ENCODE peak calls at places on chromosomes 11 and 22, in five cellular contexts. E, M, T, C and D are unnamed samples.

GRCh38 chr22:33083212-33083611 is 25.0 kb upstream of the SYN3 start:
- DNase-seq in E (no peak), M (no peak), T (no peak), C (no peak), D (no peak)

GRCh38 chr11:92123540-92123939 is 101.1 kb upstream of the FAT3 start:
- DNase-seq in E (no peak), M (no peak), T (no peak), C (peak; percentile 36), D (no peak)

GRCh38 chr22:40567106-40567505 is 69.4 kb downstream of the MRTFA start:
- DNase-seq in E (no peak), M (no peak), T (no peak), C (no peak), D (no peak)

GRCh38 chr22:46571642-46572250 is 34.3 kb upstream of the CELSR1 start:
- DNase-seq in E (peak; percentile 42), M (no peak), T (no peak), C (no peak), D (no peak)

GRCh38 chr22:28345304-28345703 is 334.3 kb downstream of the TTC28 start:
- DNase-seq in E (no peak), M (no peak), T (no peak), C (no peak), D (peak; percentile 9)

GRCh38 chr11:64887757-64888405 is 9.5 kb upstream of the EHD1 start:
- DNase-seq in E (peak; percentile 88), M (peak; percentile 88), T (peak; percentile 82), C (peak; percentile 62), D (peak; percentile 64)

GRCh38 chr11:127074151-127074761 is 73.7 kb upstream of the KIRREL3 start:
- DNase-seq in E (no peak), M (no peak), T (no peak), C (no peak), D (no peak)

GRCh38 chr11:83292709-83293435 is 6.7 kb upstream of the CCDC90B start:
- DNase-seq in E (no peak), M (no peak), T (peak; percentile 35), C (peak; percentile 46), D (peak; percentile 41)

GRCh38 chr22:19761500-19762314 is 1.1 kb downstream of the TBX1 start:
- DNase-seq in E (no peak), M (no peak), T (no peak), C (no peak), D (no peak)

GRCh38 chr22:46473021-46473779 is 64.2 kb downstream of the CELSR1 start:
- DNase-seq in E (no peak), M (no peak), T (no peak), C (no peak), D (no peak)

GRCh38 chr11:130796828-130797227 is 119.5 kb downstream of the SNX19 start:
- DNase-seq in E (no peak), M (no peak), T (no peak), C (no peak), D (no peak)

GRCh38 chr22:20762233-20762796 is 11.6 kb upstream of the SERPIND1 start:
- DNase-seq in E (no peak), M (no peak), T (no peak), C (no peak), D (no peak)

GRCh38 chr11:5597953-5598352 is 1.5 kb downstream of the TRIM6 start:
- DNase-seq in E (no peak), M (no peak), T (no peak), C (no peak), D (no peak)

DNA sequence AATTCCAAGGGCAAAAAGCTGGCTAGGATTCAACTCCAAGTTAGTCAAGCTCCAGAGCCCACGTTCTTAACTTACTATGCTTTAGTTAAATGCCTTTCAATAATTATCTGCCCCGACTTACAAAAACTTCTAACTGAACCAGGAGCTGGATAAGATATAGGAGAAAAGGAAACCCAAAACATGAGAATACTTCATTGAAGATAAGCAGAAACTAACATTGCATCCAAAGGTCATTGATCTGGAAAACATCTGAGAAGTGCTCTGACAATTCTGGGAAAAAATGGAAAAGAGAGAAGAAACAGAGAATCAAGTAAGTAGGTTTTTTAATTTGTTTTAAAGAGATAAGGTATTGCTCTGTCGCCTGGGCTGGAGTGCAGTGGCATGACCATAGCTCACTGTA is 27.2 kb downstream of the ACAT1 start:
- DNase-seq in E (no peak), M (no peak), T (no peak), C (no peak), D (no peak)
- H3K4me3 ChIP-seq in E (no peak overlapping the region), M (no peak overlapping the region), T (no peak overlapping the region), C (no peak overlapping the region), D (no peak overlapping the region)

DNA sequence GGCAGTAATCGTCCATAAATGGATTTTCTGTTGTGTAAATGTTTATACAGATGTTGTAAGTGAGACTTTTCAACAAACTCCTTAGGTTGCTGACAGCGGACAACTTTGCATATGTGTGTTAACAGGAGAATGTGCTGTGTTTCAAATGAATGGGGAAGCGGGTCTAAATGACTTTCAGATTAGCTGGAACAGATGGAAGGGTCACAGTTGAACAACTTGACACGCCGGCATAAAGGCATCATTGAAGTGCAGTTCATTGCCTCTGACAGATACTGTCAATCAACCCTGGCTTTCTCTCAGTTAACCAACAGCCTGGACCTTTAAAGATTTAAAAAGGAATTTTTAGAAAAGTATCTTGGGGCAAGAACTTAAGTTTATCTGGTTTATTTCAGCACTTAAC is 98.2 kb upstream of the DBX1 start:
- DNase-seq in E (no peak), M (no peak), T (no peak), C (no peak), D (no peak)
- H3K27ac ChIP-seq in E (no peak overlapping the region), M (no peak overlapping the region), T (no peak overlapping the region), C (no peak overlapping the region), D (no peak overlapping the region)

GRCh38 chr11:66744485-66745355 is 15.7 kb upstream of the SPTBN2 start:
- DNase-seq in E (peak; percentile 87), M (peak; percentile 88), T (peak; percentile 69), C (peak; percentile 84), D (peak; percentile 86)
- TF ChIP-seq POLR2AphosphoS5 in E (peak; percentile 47), M (peak; percentile 72), T (peak; percentile 29), C (peak; percentile 89), D (peak; percentile 61)

GRCh38 chr11:95256204-95256819 is 25.3 kb upstream of the SESN3 start:
- DNase-seq in E (no peak), M (no peak), T (peak; percentile 97), C (no peak), D (no peak)

GRCh38 chr11:95257596-95257995 is 26.6 kb upstream of the SESN3 start:
- DNase-seq in E (no peak), M (no peak), T (no peak), C (no peak), D (no peak)

GRCh38 chr11:95254139-95254704 is 23.2 kb upstream of the SESN3 start:
- DNase-seq in E (peak; percentile 82), M (peak; percentile 73), T (peak; percentile 95), C (peak; percentile 90), D (peak; percentile 54)

GRCh38 chr11:95255523-95256165 is 24.6 kb upstream of the SESN3 start:
- DNase-seq in E (no peak), M (no peak), T (no peak), C (no peak), D (no peak)
- H3K4me3 ChIP-seq in E (no peak overlapping the region), M (no peak overlapping the region), T (no peak overlapping the region), C (no peak overlapping the region), D (no peak overlapping the region)

DNA sequence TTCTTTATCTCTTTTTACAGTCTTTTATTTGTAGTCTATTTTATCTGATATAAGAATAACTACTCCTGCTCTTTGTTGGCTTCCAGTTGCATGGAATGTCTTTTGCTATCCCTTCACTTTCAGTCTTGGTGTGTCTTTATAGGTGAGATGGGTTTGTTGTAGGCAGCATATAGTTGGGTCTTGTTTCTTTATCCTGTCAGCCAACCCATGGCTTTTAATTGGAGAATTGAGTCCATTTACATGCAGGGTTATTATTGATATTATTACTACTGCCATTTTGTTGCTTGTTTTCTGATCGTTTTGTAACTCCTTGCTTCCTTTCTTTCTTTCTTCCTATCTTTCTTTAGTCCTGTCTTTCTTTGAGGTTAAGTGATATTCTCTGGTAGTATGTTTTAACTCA is 11.9 kb upstream of the IL17RA start:
- DNase-seq in E (no peak), M (no peak), T (no peak), C (no peak), D (no peak)
- H3K27ac ChIP-seq in E (no peak overlapping the region), M (no peak overlapping the region), T (no peak overlapping the region), C (no peak overlapping the region), D (no peak overlapping the region)

GRCh38 chr22:37318255-37319109 is 36.2 kb downstream of the CYTH4 start:
- DNase-seq in E (no peak), M (no peak), T (no peak), C (no peak), D (no peak)

GRCh38 chr22:37320726-37321286 is 38.5 kb downstream of the CYTH4 start:
- DNase-seq in E (no peak), M (no peak), T (no peak), C (no peak), D (no peak)

GRCh38 chr22:37317698-37318210 is 35.4 kb downstream of the CYTH4 start:
- DNase-seq in E (no peak), M (no peak), T (no peak), C (no peak), D (no peak)

GRCh38 chr22:37321288-37321687 is 39.0 kb downstream of the CYTH4 start:
- DNase-seq in E (no peak), M (no peak), T (no peak), C (no peak), D (no peak)

DNA sequence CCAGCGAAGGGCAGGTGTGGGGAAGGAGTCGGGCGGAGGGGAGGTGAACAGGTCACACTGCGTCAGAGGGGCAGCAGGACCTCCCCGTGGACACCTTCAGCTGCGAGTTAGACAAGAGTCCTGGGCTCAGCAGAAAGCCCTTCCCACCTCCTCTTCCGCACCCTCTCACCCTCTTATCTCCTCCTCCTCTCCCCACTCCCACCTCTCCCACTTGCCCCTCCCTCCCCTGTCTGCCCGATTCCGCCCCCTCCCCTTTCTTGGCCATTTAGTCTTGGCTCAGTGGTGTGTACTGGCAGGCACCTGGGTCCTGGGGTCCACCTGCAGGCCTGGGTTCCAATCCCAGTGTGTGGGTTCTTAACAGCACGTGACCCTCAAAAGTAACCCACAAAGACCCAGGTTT is 37.2 kb downstream of the CYTH4 start:
- DNase-seq in E (no peak), M (no peak), T (no peak), C (no peak), D (no peak)
- TF ChIP-seq POLR2AphosphoS5 in E (no peak), M (no peak), T (no peak), C (no peak), D (no peak)

DNA sequence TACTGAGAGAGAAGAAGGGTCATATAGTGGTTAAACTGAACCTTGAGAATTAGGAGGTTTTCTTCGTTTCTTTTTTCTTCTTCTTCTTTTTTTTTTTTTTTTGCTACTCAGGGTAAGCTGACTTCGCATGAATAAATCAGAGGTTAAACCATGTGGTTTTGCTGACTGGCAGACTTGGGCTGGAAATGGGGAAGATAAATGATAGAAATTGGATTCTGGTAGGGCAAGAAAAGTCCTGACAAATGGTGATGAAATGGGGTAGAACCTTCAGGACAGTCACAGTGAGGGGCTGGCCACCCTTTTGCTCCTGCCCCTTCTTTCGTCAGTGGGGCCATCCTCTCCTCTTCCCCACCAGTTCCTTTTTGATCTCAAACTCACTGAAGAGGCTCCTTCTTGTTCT is 1.6 kb upstream of the SWAP70 start:
- DNase-seq in E (no peak), M (no peak), T (peak; percentile 85), C (no peak), D (no peak)
- H3K4me3 ChIP-seq in E (no peak overlapping the region), M (no peak overlapping the region), T (no peak overlapping the region), C (no peak overlapping the region), D (no peak overlapping the region)